ENCODE peak calls at places on chromosomes 11 and 22, in seven cellular contexts. A is stomach, T is right lobe of liver, N is ovary, F is IMR-90, D is HCT116, O is GM12891. K is an unnamed sample.

GRCh38 chr11:60842688-60843605 is 1.0 kb downstream of the CCDC86 start:
- DNase-seq in F (no peak), D (no peak), N (no peak), A (no peak), T (no peak), O (no peak), K (peak)

GRCh38 chr11:41536001-41536568 is 76.6 kb upstream of the LRRC4C start:
- DNase-seq in O (no peak), T (no peak), N (no peak), A (no peak), D (no peak), F (no peak), K (no peak)

GRCh38 chr22:46150615-46151423 is 493 bp downstream of the PPARA start:
- DNase-seq in F (no peak), T (peak), N (peak), O (peak), D (no peak), A (peak), K (peak)

GRCh38 chr11:75465701-75466531 is 32.9 kb upstream of the KLHL35 start:
- DNase-seq in O (no peak), D (no peak), T (peak), F (peak), A (no peak), N (no peak), K (no peak)

GRCh38 chr11:7927635-7928034 is 3.4 kb downstream of the OR10A6 start:
- DNase-seq in F (peak), A (no peak), T (no peak), O (no peak), N (no peak), D (no peak), K (peak)

GRCh38 chr11:18490319-18490718 is 34.7 kb downstream of the LDHAL6A start:
- DNase-seq in T (no peak), N (no peak), D (no peak), F (peak), O (no peak), A (no peak), K (no peak)

GRCh38 chr11:36292311-36292722 is 3.1 kb upstream of the COMMD9 start:
- DNase-seq in N (no peak), D (peak), T (no peak), O (peak), F (peak), A (no peak), K (peak)

GRCh38 chr11:12741671-12742216 is 67.5 kb downstream of the TEAD1 start:
- DNase-seq in O (no peak), F (no peak), D (no peak), N (no peak), A (no peak), T (no peak), K (no peak)

GRCh38 chr22:39522567-39523300 is 2.4 kb downstream of the ATF4 start:
- DNase-seq in O (no peak), T (peak), A (peak), D (no peak), F (peak), N (no peak), K (peak)

GRCh38 chr11:61602775-61603569 is 22.1 kb upstream of the SYT7 start:
- DNase-seq in N (peak), O (no peak), A (peak), F (peak), D (peak), T (no peak), K (no peak)

GRCh38 chr11:116991491-116991890 is 106.7 kb downstream of the SIK3 start:
- DNase-seq in A (no peak), D (no peak), N (no peak), O (no peak), F (no peak), T (no peak), K (no peak)

GRCh38 chr22:48021946-48022345 is 1259.5 kb downstream of the TBC1D22A start:
- DNase-seq in O (no peak), T (no peak), N (no peak), A (no peak), D (no peak), F (no peak), K (no peak)

GRCh38 chr11:34040571-34040970 is 11.0 kb upstream of the CAPRIN1 start:
- DNase-seq in N (no peak), D (no peak), T (no peak), A (no peak), F (no peak), O (no peak), K (no peak)

GRCh38 chr22:35631597-35631996 is 14.5 kb upstream of the MB start:
- DNase-seq in D (peak), A (peak), O (peak), T (no peak), N (no peak), F (no peak), K (peak)

GRCh38 chr22:37749831-37750595 is 53.2 kb downstream of the TRIOBP start:
- DNase-seq in T (no peak), F (peak), D (no peak), N (no peak), O (no peak), A (no peak), K (no peak)

GRCh38 chr11:132056689-132057088 is 686.3 kb downstream of the NTM start:
- DNase-seq in A (no peak), O (no peak), T (no peak), F (peak), D (no peak), N (no peak), K (no peak)

GRCh38 chr11:46664612-46665011 is 35.8 kb downstream of the ARHGAP1 start:
- DNase-seq in O (no peak), F (no peak), A (no peak), T (no peak), D (no peak), N (no peak), K (peak)

GRCh38 chr11:20022363-20023081 is 137.8 kb downstream of the DBX1 start:
- DNase-seq in N (no peak), F (peak), T (no peak), D (no peak), A (no peak), O (no peak), K (no peak)

GRCh38 chr11:75565221-75565814 is 3.3 kb downstream of the SERPINH1 start:
- DNase-seq in A (no peak), T (no peak), F (peak), N (peak), D (no peak), O (no peak), K (no peak)

GRCh38 chr11:45959851-45960250 is 37.4 kb downstream of the LARGE2 start:
- DNase-seq in A (no peak), D (no peak), N (no peak), T (no peak), O (no peak), F (no peak), K (no peak)

GRCh38 chr11:92225563-92226308 is 1.1 kb downstream of the FAT3 start:
- DNase-seq in A (no peak), N (no peak), F (no peak), D (no peak), T (peak), O (no peak), K (no peak)

GRCh38 chr11:95095858-95096587 is 6.4 kb downstream of the ENDOD1 start:
- DNase-seq in O (no peak), A (no peak), F (peak), T (no peak), N (no peak), D (no peak), K (no peak)

GRCh38 chr11:123183391-123184099 is 11.5 kb downstream of the CLMP start:
- DNase-seq in F (no peak), N (no peak), T (no peak), A (no peak), D (no peak), O (no peak), K (no peak)

GRCh38 chr11:112612283-112612849 is 348.9 kb upstream of the NCAM1 start:
- DNase-seq in O (no peak), F (no peak), N (no peak), D (peak), A (no peak), T (no peak), K (no peak)

GRCh38 chr11:23112987-23113886 is 253.0 kb upstream of the CCDC179 start:
- DNase-seq in D (no peak), A (peak), N (no peak), T (peak), F (peak), O (peak), K (peak)

GRCh38 chr22:36201630-36202312 is at the start of gene APOL4:
- DNase-seq in N (peak), D (no peak), O (no peak), F (no peak), T (no peak), A (peak), K (peak)

GRCh38 chr11:57942808-57943207 is 80.9 kb upstream of the OR9Q1 start:
- DNase-seq in N (no peak), D (no peak), O (no peak), T (no peak), A (no peak), F (no peak), K (no peak)

GRCh38 chr22:36659762-36660509 is 43.6 kb downstream of the CACNG2 start:
- DNase-seq in N (peak), F (peak), T (peak), D (peak), A (peak), O (no peak), K (peak)

GRCh38 chr11:6621711-6622211 is 2.5 kb upstream of the TPP1 start:
- DNase-seq in N (no peak), O (no peak), A (no peak), F (no peak), D (no peak), T (peak), K (no peak)

GRCh38 chr11:6618117-6619020 is 853 bp downstream of the TPP1 start:
- DNase-seq in D (no peak), T (peak), F (peak), A (peak), N (peak), O (no peak), K (peak)

GRCh38 chr11:6616596-6617250 is 2.5 kb downstream of the TPP1 start:
- DNase-seq in T (no peak), D (no peak), N (no peak), O (no peak), F (no peak), A (no peak), K (no peak)

GRCh38 chr11:6617315-6617781 is 1.9 kb downstream of the TPP1 start:
- DNase-seq in A (no peak), D (no peak), N (no peak), T (no peak), O (no peak), F (no peak), K (no peak)

GRCh38 chr11:6619021-6619745 is at the start of gene TPP1:
- DNase-seq in F (peak), A (peak), N (peak), T (peak), D (peak), O (peak), K (peak)
- TF ChIP-seq POLR2A in F (peak), A (peak), N (peak), T (peak), D (peak), O (peak), K (peak)

GRCh38 chr11:73142128-73142377 is at the start of gene FCHSD2:
- DNase-seq in O (no peak), T (no peak), A (no peak), F (no peak), D (no peak), N (no peak), K (no peak)
- TF ChIP-seq POLR2A in O (peak), T (peak), A (no peak), F (no peak), D (no peak), N (peak), K (no peak)

GRCh38 chr22:31620756-31621480 is 41.1 kb downstream of the PISD start:
- DNase-seq in A (no peak), O (no peak), F (no peak), N (no peak), D (no peak), T (no peak), K (no peak)
- TF ChIP-seq POLR2A in A (no peak), O (no peak), F (no peak), N (no peak), D (no peak), T (no peak), K (no peak)

GRCh38 chr22:44173154-44173553 is 7.6 kb upstream of the PARVG start:
- DNase-seq in T (no peak), F (no peak), A (no peak), D (no peak), N (no peak), O (no peak), K (no peak)

GRCh38 chr22:44172370-44173108 is 8.2 kb upstream of the PARVG start:
- DNase-seq in O (peak), T (peak), D (no peak), N (no peak), A (peak), F (no peak), K (peak)

GRCh38 chr22:44170470-44170869 is 10.3 kb upstream of the PARVG start:
- DNase-seq in A (no peak), T (no peak), O (no peak), N (no peak), F (no peak), D (no peak), K (no peak)

GRCh38 chr22:44168206-44168605 is 12.5 kb upstream of the PARVG start:
- DNase-seq in A (no peak), F (no peak), O (no peak), D (no peak), T (no peak), N (no peak), K (no peak)

GRCh38 chr22:44171486-44172076 is 9.1 kb upstream of the PARVG start:
- DNase-seq in D (no peak), T (no peak), A (no peak), N (no peak), F (no peak), O (no peak), K (no peak)
- TF ChIP-seq POLR2A in D (no peak), T (no peak), A (no peak), N (no peak), F (no peak), O (no peak), K (no peak)

GRCh38 chr22:28882878-28883656 is at the start of gene ZNRF3:
- DNase-seq in O (peak), N (peak), A (peak), D (peak), F (peak), T (peak), K (peak)
- TF ChIP-seq POLR2A in O (no peak), N (peak), A (no peak), D (peak), F (peak), T (no peak), K (peak)

GRCh38 chr11:72641522-72641899 is 32.7 kb downstream of the PDE2A start:
- DNase-seq in A (no peak), T (no peak), D (no peak), O (no peak), N (no peak), F (no peak), K (no peak)

GRCh38 chr11:72639475-72640375 is 34.5 kb downstream of the PDE2A start:
- DNase-seq in O (no peak), N (no peak), A (no peak), F (no peak), D (no peak), T (no peak), K (no peak)

GRCh38 chr11:72642815-72643511 is 31.3 kb downstream of the PDE2A start:
- DNase-seq in F (peak), D (peak), T (peak), N (peak), A (peak), O (peak), K (peak)

GRCh38 chr11:72643547-72643946 is 30.7 kb downstream of the PDE2A start:
- DNase-seq in O (no peak), F (no peak), T (no peak), A (no peak), N (no peak), D (peak), K (no peak)

DNA sequence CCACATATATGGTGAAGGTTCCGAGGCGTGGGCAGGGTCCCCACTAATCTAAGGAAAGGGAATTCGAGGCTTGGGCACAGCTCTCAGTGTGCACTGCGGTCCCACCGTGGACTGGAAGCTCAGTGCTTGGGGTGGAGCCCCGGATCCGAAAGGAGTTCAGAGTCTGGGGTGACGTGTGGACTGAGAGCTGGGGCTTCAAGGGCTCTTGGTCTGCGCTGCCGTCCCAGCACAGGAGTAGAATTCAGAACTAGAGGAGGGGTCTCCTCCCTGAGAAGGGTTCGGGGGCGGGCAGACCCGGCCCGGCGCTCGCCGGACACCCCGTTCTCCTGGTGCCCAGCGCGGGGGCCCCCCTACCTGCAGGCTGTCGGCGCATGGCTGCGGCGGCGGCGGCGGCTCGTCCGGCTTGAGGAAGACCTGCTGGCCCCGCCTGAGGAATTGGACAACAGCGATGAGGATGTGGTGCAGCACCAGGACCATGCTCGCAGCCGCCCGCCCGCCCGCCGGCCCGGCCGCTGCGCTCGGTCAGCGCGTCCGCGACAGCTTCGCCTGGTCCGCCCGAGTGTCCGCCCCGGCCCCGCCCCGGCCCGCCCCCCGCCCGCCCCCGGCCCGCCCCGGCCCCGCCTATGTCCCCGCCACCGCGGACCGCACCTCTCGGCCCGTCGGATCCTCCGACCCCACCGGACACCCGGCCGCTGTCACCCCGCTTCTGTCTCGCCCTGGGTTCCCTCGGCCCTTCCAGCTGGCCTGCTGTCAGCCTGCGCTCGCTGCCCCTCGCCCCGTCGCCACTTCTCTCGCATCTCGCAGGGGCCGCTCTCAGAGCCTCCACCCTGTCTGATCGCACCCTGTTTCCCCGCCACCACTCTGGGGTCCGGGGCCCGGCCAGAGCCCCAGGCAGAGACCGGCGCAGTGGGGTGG is 32.1 kb downstream of the PDE2A start:
- DNase-seq in N (no peak), A (peak), D (no peak), F (no peak), O (peak), T (peak), K (peak)
- TF ChIP-seq POLR2A in N (no peak), A (no peak), D (no peak), F (no peak), O (no peak), T (peak), K (no peak)

DNA sequence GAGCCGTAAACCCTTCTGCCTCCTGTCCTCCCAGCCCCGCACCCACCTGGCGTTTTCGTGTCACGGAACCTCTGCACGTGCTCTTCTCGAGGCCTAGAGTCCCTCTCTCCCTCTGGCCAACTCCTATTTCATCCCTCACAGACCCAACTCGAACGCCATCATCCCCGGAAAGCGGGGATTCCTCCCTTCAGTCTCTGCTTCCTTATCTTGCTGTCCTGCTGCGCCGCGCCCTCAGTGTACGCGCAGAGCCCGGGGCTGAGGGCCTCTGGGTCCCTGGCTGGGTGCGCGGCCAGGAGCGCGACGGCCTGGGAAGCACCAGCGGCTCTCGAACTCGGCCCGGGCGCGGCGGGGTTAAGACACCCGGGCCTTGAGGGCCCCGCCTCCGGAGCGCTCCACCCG is 472 bp upstream of the ATG16L2 start:
- DNase-seq in F (peak), N (peak), T (peak), O (peak), D (peak), A (peak), K (peak)
- TF ChIP-seq POLR2A in F (peak), N (peak), T (peak), O (peak), D (peak), A (peak), K (peak)

GRCh38 chr11:130313383-130314183 is 1.1 kb downstream of the ZBTB44 start:
- DNase-seq in T (no peak), O (no peak), A (no peak), F (peak), D (no peak), N (no peak), K (peak)

GRCh38 chr11:130315354-130315970 is 745 bp upstream of the ZBTB44 start:
- DNase-seq in O (peak), D (no peak), T (peak), F (no peak), A (peak), N (peak), K (peak)

GRCh38 chr11:130314749-130315285 is at the start of gene ZBTB44:
- DNase-seq in D (peak), N (peak), O (peak), A (peak), F (peak), T (peak), K (peak)

GRCh38 chr11:130312046-130312445 is 2.7 kb downstream of the ZBTB44 start:
- DNase-seq in F (no peak), O (no peak), T (no peak), N (no peak), A (no peak), D (no peak), K (peak)

GRCh38 chr11:130314184-130314748 is 451 bp downstream of the ZBTB44 start:
- DNase-seq in F (peak), T (peak), D (peak), A (peak), N (peak), O (peak), K (peak)
- TF ChIP-seq POLR2A in F (no peak), T (peak), D (no peak), A (no peak), N (no peak), O (no peak), K (no peak)

DNA sequence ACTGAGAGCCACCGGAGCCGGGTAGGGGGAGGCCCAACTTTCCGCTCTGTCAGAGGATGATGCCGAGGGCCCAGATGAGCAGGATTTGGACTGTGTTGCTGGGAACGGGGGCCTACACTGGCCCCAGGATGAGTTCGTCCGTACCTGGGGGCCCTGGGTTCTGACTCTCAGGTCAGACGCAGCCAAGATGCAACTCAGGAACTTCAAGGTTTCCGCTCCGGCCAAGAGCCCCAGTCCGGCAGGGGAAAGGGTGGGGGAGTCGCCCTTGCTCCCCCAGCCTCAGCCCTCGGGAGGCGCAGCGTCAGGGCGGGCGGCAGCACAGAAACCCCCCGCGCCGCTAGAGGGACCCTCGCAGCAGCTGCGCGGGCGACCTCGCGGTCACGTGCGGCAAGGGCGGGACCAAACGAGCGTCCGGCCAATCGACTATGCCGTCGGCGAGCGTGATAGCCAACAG is 241 bp upstream of the ARL2 start:
- DNase-seq in O (peak), T (peak), A (peak), N (peak), D (peak), F (peak), K (peak)
- TF ChIP-seq POLR2A in O (peak), T (peak), A (no peak), N (peak), D (no peak), F (peak), K (peak)

K was measured in erythroblast.